ENCODE peak calls at places on chromosomes 2 and 18, in five cellular contexts. K is colonic mucosa, L is pancreas, W is A673, T is prostate gland. G is an unnamed sample.

GRCh38 chr2:118861741-118862140 is 14.3 kb upstream of the EN1 start:
- DNase-seq in K (no peak), L (no peak), W (no peak), T (no peak), G (no peak)

GRCh38 chr2:7724336-7724735 is 807.1 kb downstream of the RNF144A start:
- DNase-seq in K (no peak), L (no peak), W (no peak), T (no peak), G (no peak)

GRCh38 chr2:31523871-31524492 is 56.8 kb downstream of the SRD5A2 start:
- DNase-seq in K (peak; percentile 74), L (peak; percentile 47), W (peak; percentile 72), T (no peak), G (peak; percentile 60)

GRCh38 chr2:99821572-99822369 is 320.6 kb downstream of the AFF3 start:
- DNase-seq in K (no peak), L (no peak), W (no peak), T (no peak), G (no peak)

GRCh38 chr18:76905821-76906220 is 83.5 kb downstream of the ZNF236 start:
- DNase-seq in K (no peak), L (no peak), W (no peak), T (no peak), G (no peak)

GRCh38 chr18:56245856-56246575 is 392.4 kb downstream of the TXNL1 start:
- DNase-seq in K (no peak), L (no peak), W (peak; percentile 12), T (no peak), G (peak; percentile 23)

GRCh38 chr18:24055009-24055804 is 40.7 kb downstream of the TTC39C start:
- DNase-seq in K (no peak), L (no peak), W (no peak), T (no peak), G (no peak)

GRCh38 chr2:119005565-119005964 is 63.6 kb downstream of the MARCO start:
- DNase-seq in K (no peak), L (no peak), W (no peak), T (no peak), G (no peak)

GRCh38 chr18:68035709-68036522 is 519.4 kb upstream of the DSEL start:
- DNase-seq in K (no peak), L (no peak), W (no peak), T (no peak), G (no peak)

GRCh38 chr2:2808551-2809058 is 477.5 kb upstream of the MYT1L start:
- DNase-seq in K (no peak), L (no peak), W (no peak), T (no peak), G (no peak)
- H3K9me3 ChIP-seq in K (no peaks in the 10 kb centered on the region), L (no peaks in the 10 kb centered on the region), W (no peaks in the 10 kb centered on the region), T (no peaks in the 10 kb centered on the region), G (no peaks in the 10 kb centered on the region)

GRCh38 chr2:77520981-77521380 is 1.2 kb downstream of the LRRTM4 start:
- DNase-seq in K (no peak), L (no peak), W (no peak), T (no peak), G (no peak)
- H3K27ac ChIP-seq in K (no peak overlapping the region), L (no peak overlapping the region), W (no peak overlapping the region), T (no peak overlapping the region), G (no peak overlapping the region)

GRCh38 chr2:129376404-129377077 is 602.9 kb upstream of the RAB6C start:
- DNase-seq in K (no peak), L (no peak), W (no peak), T (no peak), G (no peak)
- H3K9me3 ChIP-seq in K (no peaks in the 10 kb centered on the region), L (no peaks in the 10 kb centered on the region), W (peaks cover 4% of the 10 kb centered on the region), T (no peaks in the 10 kb centered on the region), G (no peaks in the 10 kb centered on the region)

GRCh38 chr18:53950545-53950944 is 273.9 kb downstream of the MBD2 start:
- DNase-seq in K (no peak), L (no peak), W (no peak), T (no peak), G (no peak)

GRCh38 chr18:53947092-53947640 is 277.3 kb downstream of the MBD2 start:
- DNase-seq in K (no peak), L (no peak), W (no peak), T (no peak), G (no peak)

DNA sequence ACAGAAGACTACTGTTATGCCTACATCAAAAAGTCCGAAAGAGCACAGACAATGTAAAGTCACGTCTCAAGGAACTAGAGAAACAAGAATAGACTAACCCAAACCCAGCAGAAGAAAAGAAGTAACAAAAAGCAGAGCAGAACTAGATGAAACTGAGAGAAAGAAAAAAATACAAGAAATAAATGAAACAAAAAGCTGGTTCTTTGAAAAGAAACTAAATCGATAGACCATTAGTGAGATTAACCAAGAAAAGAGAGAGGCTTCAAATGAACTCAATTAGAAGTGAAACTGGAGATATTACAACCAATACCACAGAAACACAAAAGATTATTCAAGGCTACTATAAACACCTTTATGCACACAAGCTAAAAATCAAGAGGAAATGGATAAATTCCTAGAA is 271.8 kb downstream of the MBD2 start:
- DNase-seq in K (no peak), L (no peak), W (no peak), T (no peak), G (no peak)
- H3K27ac ChIP-seq in K (no peak overlapping the region), L (no peak overlapping the region), W (no peak overlapping the region), T (no peak overlapping the region), G (no peak overlapping the region)

GRCh38 chr18:35306588-35307250 is 16.7 kb upstream of the ZSCAN30 start:
- DNase-seq in K (no peak), L (no peak), W (no peak), T (no peak), G (no peak)
- H3K9me3 ChIP-seq in K (peaks cover 9% of the 10 kb centered on the region), L (peaks cover 3% of the 10 kb centered on the region), W (peaks cover 88% of the 10 kb centered on the region), T (no peaks in the 10 kb centered on the region), G (no peaks in the 10 kb centered on the region)

DNA sequence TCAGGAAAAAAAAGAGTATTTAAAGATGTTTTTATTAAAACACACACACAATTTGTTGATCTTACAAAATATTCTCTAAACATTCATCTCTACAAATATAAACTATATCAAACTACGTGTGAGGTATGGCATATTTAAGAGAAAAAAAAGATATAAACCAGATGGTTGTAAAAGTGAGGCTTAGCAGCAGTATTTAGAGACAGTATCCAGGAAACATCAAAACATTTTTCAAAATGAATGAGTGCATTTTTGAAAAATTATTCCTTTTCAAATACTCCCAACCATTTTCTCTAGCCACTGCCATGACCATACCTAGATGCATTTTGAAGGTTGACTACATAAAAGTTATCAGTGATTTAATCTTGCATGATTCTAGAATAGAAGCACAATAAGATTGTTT is 38.2 kb upstream of the RAB27B start:
- DNase-seq in K (no peak), L (no peak), W (no peak), T (no peak), G (no peak)
- H3K27ac ChIP-seq in K (no peak overlapping the region), L (no peak overlapping the region), W (no peak overlapping the region), T (no peak overlapping the region), G (no peak overlapping the region)

DNA sequence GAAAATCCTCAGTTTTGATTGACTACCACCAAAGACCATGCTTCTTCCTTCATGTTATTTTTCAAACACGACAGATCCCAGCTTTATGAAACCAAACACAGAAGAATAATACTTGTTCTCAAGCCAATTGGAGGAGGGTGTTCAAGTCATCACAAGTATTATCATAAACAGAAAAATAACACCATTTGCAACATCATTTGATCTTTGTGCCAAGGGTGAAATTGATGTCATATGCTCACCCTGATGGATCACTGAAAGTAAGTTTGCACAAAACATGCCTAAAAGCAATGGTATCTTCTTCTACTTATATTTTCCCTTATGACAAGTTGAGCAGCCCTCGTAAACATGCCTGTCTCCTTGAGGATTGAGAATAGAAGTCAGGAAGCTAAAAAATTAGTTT is 448.1 kb upstream of the ZEB2 start:
- DNase-seq in K (no peak), L (no peak), W (no peak), T (no peak), G (no peak)
- H3K9me3 ChIP-seq in K (no peaks in the 10 kb centered on the region), L (no peaks in the 10 kb centered on the region), W (peaks cover 12% of the 10 kb centered on the region), T (no peaks in the 10 kb centered on the region), G (no peaks in the 10 kb centered on the region)

DNA sequence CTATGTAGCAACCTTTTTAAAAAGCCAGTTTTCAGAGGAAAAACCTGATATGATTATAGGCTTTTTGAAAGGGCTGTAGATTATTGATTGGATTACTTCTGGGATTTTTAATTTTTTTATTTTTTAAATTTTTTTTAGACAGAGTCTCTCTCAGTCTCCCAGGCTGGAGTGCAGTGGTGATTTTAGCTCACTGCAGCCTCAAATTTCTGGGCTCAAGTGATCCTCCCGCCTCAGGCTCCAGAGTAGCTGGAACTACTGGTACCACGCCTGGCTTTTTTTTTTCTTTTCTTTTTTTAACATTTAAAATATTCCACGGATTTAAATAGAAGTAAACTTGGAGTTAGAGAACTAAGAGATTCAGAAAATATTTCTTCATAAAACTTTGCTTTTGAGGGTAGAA is 1.2 kb downstream of the MRPL19 start:
- DNase-seq in K (no peak), L (no peak), W (no peak), T (no peak), G (no peak)
- H3K27ac ChIP-seq in K (no peak overlapping the region), L (no peak overlapping the region), W (peak overlapping the region; percentile 84), T (no peak overlapping the region), G (no peak overlapping the region)

G was measured in thyroid gland.